ENCODE peak calls at places on chromosomes 3 and 15, in four cellular contexts. T is K562, K is HepG2, S is GM12878. B is an unnamed sample.

GRCh38 chr3:150911780-150912179 is 6.5 kb upstream of the MINDY4B start:
- DNase-seq in T (no peak), K (no peak), S (no peak), B (no peak)

GRCh38 chr15:73677146-73677607 is 7.0 kb upstream of the CD276 start:
- DNase-seq in T (peak), K (peak), S (no peak), B (peak)

GRCh38 chr3:12518266-12519028 is 26.9 kb downstream of the MKRN2OS start:
- DNase-seq in T (no peak), K (no peak), S (no peak), B (no peak)

GRCh38 chr15:98397411-98397810 is 250.9 kb upstream of the IGF1R start:
- DNase-seq in T (no peak), K (no peak), S (no peak), B (no peak)

GRCh38 chr15:94375997-94376396 is 144.6 kb downstream of the MCTP2 start:
- DNase-seq in T (no peak), K (no peak), S (no peak), B (no peak)

GRCh38 chr3:106048946-106049481 is 180.2 kb upstream of the CBLB start:
- DNase-seq in T (no peak), K (no peak), S (no peak), B (no peak)

GRCh38 chr3:66923991-66924390 is 74.1 kb upstream of the KBTBD8 start:
- DNase-seq in T (no peak), K (no peak), S (no peak), B (no peak)

GRCh38 chr3:151918253-151919029 is 45.0 kb downstream of the SUCNR1 start:
- DNase-seq in T (peak), K (peak), S (peak), B (peak)

GRCh38 chr3:153209596-153209995 is 47.6 kb downstream of the RAP2B start:
- DNase-seq in T (peak), K (no peak), S (no peak), B (no peak)

GRCh38 chr3:72816843-72817485 is 31.3 kb downstream of the SHQ1 start:
- DNase-seq in T (no peak), K (no peak), S (no peak), B (no peak)

GRCh38 chr3:50616770-50617095 is 218 bp upstream of the MAPKAPK3 start:
- DNase-seq in T (peak), K (peak), S (peak), B (peak)

GRCh38 chr3:180119567-180119966 is 82.8 kb upstream of the PEX5L start:
- DNase-seq in T (no peak), K (no peak), S (no peak), B (no peak)

GRCh38 chr3:31251083-31251482 is 281.6 kb upstream of the STT3B start:
- DNase-seq in T (no peak), K (no peak), S (no peak), B (no peak)

GRCh38 chr3:135739755-135740154 is 225.8 kb upstream of the PPP2R3A start:
- DNase-seq in T (no peak), K (no peak), S (no peak), B (no peak)

GRCh38 chr15:24966364-24967103 is 11.7 kb downstream of the SNRPN start:
- DNase-seq in T (no peak), K (no peak), S (no peak), B (no peak)

GRCh38 chr3:134090031-134090430 is 60.3 kb upstream of the SLCO2A1 start:
- DNase-seq in T (no peak), K (no peak), S (no peak), B (no peak)

GRCh38 chr3:58134468-58134867 is 76.3 kb downstream of the DNASE1L3 start:
- DNase-seq in T (no peak), K (no peak), S (no peak), B (no peak)

GRCh38 chr3:19885468-19885867 is 48.5 kb downstream of the EFHB start:
- DNase-seq in T (peak), K (peak), S (no peak), B (peak)

GRCh38 chr3:112629425-112629824 is 11.5 kb downstream of the CCDC80 start:
- DNase-seq in T (peak), K (no peak), S (no peak), B (peak)

GRCh38 chr3:76943058-76943457 is 96.8 kb upstream of the ROBO2 start:
- DNase-seq in T (no peak), K (peak), S (no peak), B (no peak)

GRCh38 chr15:31474059-31474868 is 147.6 kb downstream of the KLF13 start:
- DNase-seq in T (no peak), K (no peak), S (no peak), B (no peak)

GRCh38 chr15:86317379-86317745 is 237.7 kb downstream of the AGBL1 start:
- DNase-seq in T (no peak), K (no peak), S (no peak), B (no peak)

GRCh38 chr3:278300-279064 is 81.9 kb downstream of the CHL1 start:
- DNase-seq in T (no peak), K (no peak), S (peak), B (no peak)

GRCh38 chr3:32374788-32375595 is 16.7 kb upstream of the CMTM7 start:
- DNase-seq in T (peak), K (peak), S (peak), B (peak)

GRCh38 chr3:134216206-134216764 is 34.4 kb downstream of the RYK start:
- DNase-seq in T (no peak), K (no peak), S (no peak), B (no peak)

GRCh38 chr3:58358092-58358491 is 25.4 kb downstream of the PXK start:
- DNase-seq in T (no peak), K (no peak), S (no peak), B (no peak)

GRCh38 chr3:24495334-24495994 is 814 bp upstream of the THRB start:
- DNase-seq in T (peak), K (peak), S (no peak), B (peak)

GRCh38 chr3:23078735-23079134 is 124.4 kb upstream of the UBE2E2 start:
- DNase-seq in T (no peak), K (no peak), S (no peak), B (no peak)

GRCh38 chr15:52144656-52145055 is 32.1 kb upstream of the BCL2L10 start:
- DNase-seq in T (no peak), K (no peak), S (no peak), B (no peak)

GRCh38 chr15:89450076-89451006 is 46.0 kb downstream of the RHCG start:
- DNase-seq in T (no peak), K (no peak), S (no peak), B (no peak)

GRCh38 chr3:141412936-141413354 is 44.6 kb downstream of the ZBTB38 start:
- DNase-seq in T (no peak), K (peak), S (no peak), B (no peak)

GRCh38 chr15:26051771-26052685 is 188.9 kb upstream of the ATP10A start:
- DNase-seq in T (no peak), K (no peak), S (no peak), B (peak)

GRCh38 chr3:168094877-168095610 is 680 bp downstream of the GOLIM4 start:
- DNase-seq in T (peak), K (peak), S (peak), B (peak)

GRCh38 chr3:168093790-168094189 is 1.9 kb downstream of the GOLIM4 start:
- DNase-seq in T (no peak), K (no peak), S (no peak), B (no peak)

GRCh38 chr3:168095611-168096209 is at the start of gene GOLIM4:
- DNase-seq in T (peak), K (peak), S (peak), B (peak)

GRCh38 chr3:168093229-168093628 is 2.5 kb downstream of the GOLIM4 start:
- DNase-seq in T (no peak), K (no peak), S (no peak), B (no peak)

DNA sequence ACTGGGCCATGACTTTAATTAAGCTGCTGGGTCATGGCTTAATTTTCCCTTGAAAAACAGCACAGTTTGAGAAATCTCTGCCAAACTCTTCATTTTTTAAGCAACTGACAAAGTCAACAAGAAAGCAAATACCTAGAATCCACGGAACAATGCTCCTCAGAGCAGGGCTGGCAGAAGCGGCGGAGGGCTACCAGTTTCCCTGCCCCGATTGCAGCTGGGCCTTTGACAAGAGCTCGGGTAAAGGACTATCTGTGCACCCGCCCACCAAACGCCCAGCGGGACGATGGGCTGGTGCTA is 1.2 kb downstream of the GOLIM4 start:
- DNase-seq in T (no peak), K (no peak), S (no peak), B (no peak)
- TF ChIP-seq TARDBP in T (no peak), K (no peak), S (no peak), B (no peak)

DNA sequence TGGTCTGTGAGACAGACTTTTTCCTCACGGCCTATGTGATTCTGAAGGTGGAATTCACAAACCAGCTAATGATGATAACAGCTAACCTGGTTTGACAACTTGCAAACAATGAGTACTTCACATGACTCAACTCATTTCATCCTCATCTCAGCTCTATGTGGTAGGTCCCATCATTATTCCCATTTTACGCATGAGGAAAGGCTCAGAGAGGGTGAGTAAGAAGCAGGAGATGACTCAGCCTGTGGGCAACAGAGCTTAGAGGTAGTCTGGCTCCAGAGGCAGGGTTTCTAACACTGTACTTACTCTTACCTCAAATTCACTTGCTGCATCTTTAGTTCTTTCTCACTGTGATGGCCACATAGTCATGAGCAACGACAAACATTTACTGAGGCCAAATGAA is 25.8 kb upstream of the PSMD6 start:
- DNase-seq in T (no peak), K (no peak), S (no peak), B (no peak)
- TF ChIP-seq FOXM1 in T (no peak), K (no peak), S (no peak), B (no peak)

GRCh38 chr3:197021729-197022404 is 7.8 kb downstream of the MELTF start:
- DNase-seq in T (no peak), K (no peak), S (no peak), B (no peak)
- TF ChIP-seq FOXK2 in T (no peak), K (no peak), S (no peak), B (no peak)

DNA sequence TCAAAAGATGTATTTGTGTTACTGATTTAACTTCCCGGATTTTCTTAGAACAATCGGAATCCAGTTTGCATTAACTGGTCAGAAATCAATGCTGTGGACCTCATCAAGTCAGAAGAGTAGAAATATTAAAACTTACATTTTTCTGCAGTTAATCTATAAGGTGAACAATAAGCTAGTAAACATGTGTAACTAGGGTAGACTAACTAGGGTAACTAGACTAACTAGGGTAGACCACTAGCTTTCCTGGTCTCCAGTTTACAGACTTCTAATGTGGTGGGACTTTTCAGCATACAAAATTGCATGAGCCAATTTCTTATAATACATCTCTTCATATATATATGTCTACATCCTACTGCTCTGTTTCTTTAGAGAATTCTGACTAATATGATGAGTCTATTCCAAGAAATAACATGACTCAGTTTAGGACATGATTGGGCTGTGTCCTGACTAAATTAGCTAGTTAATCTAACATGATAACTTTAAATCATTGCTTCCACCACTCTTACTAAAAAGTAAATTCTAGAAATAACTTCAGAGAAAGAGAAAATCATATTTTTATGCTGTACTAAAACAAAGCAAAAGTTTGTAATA is 5.3 kb downstream of the PLSCR2 start:
- DNase-seq in T (no peak), K (no peak), S (no peak), B (no peak)
- TF ChIP-seq TARDBP in T (no peak), K (no peak), S (no peak), B (no peak)

GRCh38 chr3:54344601-54345216 is 222.4 kb downstream of the CACNA2D3 start:
- DNase-seq in T (no peak), K (no peak), S (no peak), B (no peak)

GRCh38 chr3:54339608-54340007 is 217.3 kb downstream of the CACNA2D3 start:
- DNase-seq in T (no peak), K (no peak), S (no peak), B (no peak)

GRCh38 chr3:54341811-54342210 is 219.5 kb downstream of the CACNA2D3 start:
- DNase-seq in T (no peak), K (no peak), S (no peak), B (no peak)

GRCh38 chr3:54343495-54343894 is 221.1 kb downstream of the CACNA2D3 start:
- DNase-seq in T (no peak), K (no peak), S (no peak), B (no peak)

GRCh38 chr3:54342676-54343075 is 220.3 kb downstream of the CACNA2D3 start:
- DNase-seq in T (no peak), K (no peak), S (no peak), B (no peak)
- TF ChIP-seq FOXM1 in T (no peak), K (no peak), S (no peak), B (no peak)

DNA sequence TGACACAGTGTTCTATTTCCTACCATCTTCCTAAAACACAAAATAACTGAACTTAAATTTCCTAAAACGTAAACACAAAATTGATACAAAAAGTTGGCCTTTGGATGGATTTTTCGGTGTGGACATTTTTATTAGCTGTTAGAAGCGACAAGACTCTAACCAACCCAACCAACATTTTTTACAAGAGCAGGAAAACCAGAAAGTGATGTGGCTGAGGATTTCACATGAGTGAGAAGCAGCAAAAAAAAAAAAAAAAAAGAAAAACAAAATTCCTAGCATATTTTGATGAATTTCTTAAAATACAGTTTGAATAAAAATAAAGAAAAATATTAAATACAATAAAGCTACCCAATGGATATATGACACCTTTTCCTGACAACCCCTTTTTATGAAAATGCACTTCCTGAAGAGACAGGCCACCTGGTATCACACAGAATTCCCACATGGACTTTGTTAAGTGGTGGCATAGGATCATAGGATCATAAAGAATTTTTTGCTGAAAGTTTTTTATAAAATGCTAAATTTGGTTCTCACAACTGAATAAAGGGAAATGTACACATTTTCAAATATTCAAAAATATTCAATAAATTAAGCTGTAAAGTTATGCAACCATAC is 102.3 kb upstream of the ROBO1 start:
- DNase-seq in T (no peak), K (no peak), S (no peak), B (no peak)
- TF ChIP-seq FOXK2 in T (no peak), K (no peak), S (no peak), B (no peak)

DNA sequence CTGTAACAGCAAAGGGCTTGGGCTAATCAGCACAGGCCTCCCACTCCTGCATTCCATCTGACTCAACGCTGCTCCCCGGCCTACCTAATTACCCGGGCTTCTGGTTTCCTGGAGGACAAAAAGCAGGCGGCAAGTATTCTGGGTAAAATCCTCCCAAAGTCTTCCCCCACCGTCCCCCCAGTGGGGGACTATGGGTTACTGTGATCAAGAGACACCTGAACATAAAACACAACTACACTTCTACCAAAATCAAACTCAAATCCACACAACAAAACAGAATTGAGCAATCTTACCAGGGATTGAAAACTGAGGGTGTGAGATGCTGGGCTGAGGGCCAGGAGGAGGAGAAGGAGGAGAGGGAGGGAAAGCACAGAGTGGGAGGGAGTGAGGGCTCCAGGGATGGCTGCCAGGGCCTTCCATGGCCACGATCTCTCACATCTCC is 8.9 kb upstream of the NCKIPSD start:
- DNase-seq in T (no peak), K (no peak), S (no peak), B (no peak)
- TF ChIP-seq TARDBP in T (no peak), K (no peak), S (no peak), B (no peak)

DNA sequence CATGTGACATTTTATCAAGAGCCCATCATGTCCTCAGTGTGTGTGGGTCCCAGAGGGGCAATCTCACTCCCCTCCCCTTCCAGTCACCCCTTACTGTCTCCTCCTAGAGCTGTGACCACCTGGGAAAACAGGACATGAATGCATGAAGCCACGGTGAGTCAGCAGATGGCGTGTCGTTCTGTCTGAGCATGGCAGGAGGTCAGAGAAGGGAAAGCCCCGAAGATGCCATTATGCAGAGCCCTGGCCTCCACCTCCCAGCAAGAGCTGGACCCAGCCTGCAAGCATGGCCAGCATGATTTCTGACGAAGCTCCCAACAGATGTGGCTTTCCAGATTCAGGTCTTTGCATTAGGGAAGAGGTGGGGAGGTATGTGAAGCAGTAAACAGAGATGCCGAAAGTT is 118.4 kb downstream of the TLE3 start:
- DNase-seq in T (peak), K (peak), S (no peak), B (no peak)
- TF ChIP-seq FOXM1 in T (no peak), K (no peak), S (no peak), B (no peak)

GRCh38 chr3:46852839-46853355 is 10.3 kb downstream of the MYL3 start:
- DNase-seq in T (no peak), K (no peak), S (no peak), B (no peak)
- TF ChIP-seq FOXK2 in T (no peak), K (no peak), S (no peak), B (no peak)

B was measured in HEK293T.